ENCODE peak calls at places on chromosomes 11 and 22, in four cellular contexts. V is nucleus accumbens, P is skeletal muscle cell, Q is neural crest cell. B is an unnamed sample.

GRCh38 chr11:30499940-30500339 is 86.2 kb downstream of the MPPED2 start:
- DNase-seq in Q (no peak), V (no peak), P (no peak), B (no peak)

GRCh38 chr11:67731583-67731982 is 57.2 kb upstream of the ALDH3B2 start:
- DNase-seq in P (no peak), V (no peak), Q (no peak), B (no peak)

GRCh38 chr22:27217154-27217553 is 559.8 kb downstream of the MIAT start:
- DNase-seq in V (no peak), Q (no peak), P (no peak), B (no peak)

GRCh38 chr22:43844560-43845545 is 17.5 kb downstream of the SULT4A1 start:
- DNase-seq in V (no peak), P (no peak), Q (no peak), B (no peak)

GRCh38 chr11:37572491-37573171 is 974.6 kb upstream of the RAG2 start:
- DNase-seq in P (no peak), Q (no peak), V (no peak), B (no peak)

GRCh38 chr11:127962416-127962815 is 624.9 kb downstream of the ETS1 start:
- DNase-seq in Q (no peak), V (no peak), P (no peak), B (peak)

GRCh38 chr11:46239801-46240061 is 37.7 kb upstream of the CREB3L1 start:
- DNase-seq in V (no peak), P (no peak), Q (no peak), B (peak)

GRCh38 chr22:35749808-35750207 is 32.1 kb downstream of the APOL5 start:
- DNase-seq in V (no peak), P (no peak), Q (no peak), B (no peak)

GRCh38 chr11:11641581-11641980 is 19.8 kb upstream of the GALNT18 start:
- DNase-seq in P (no peak), Q (no peak), V (no peak), B (no peak)

GRCh38 chr11:24705474-24705873 is 208.6 kb downstream of the LUZP2 start:
- DNase-seq in V (no peak), Q (no peak), P (no peak), B (no peak)

GRCh38 chr11:13126430-13126829 is 117.3 kb downstream of the RASSF10 start:
- DNase-seq in V (no peak), Q (no peak), P (peak), B (peak)

GRCh38 chr11:64697663-64698375 is 25.2 kb downstream of the NRXN2 start:
- DNase-seq in P (no peak), V (no peak), Q (no peak), B (no peak)

GRCh38 chr22:23184764-23185113 is 4.4 kb downstream of the BCR start:
- DNase-seq in V (no peak), P (no peak), Q (no peak), B (no peak)

GRCh38 chr11:78101073-78101472 is 21.4 kb upstream of the NDUFC2 start:
- DNase-seq in Q (no peak), P (no peak), V (no peak), B (peak)

GRCh38 chr11:122367809-122368231 is 251.8 kb upstream of the BLID start:
- DNase-seq in V (no peak), P (no peak), Q (no peak), B (peak)

GRCh38 chr11:11937957-11938356 is 70.5 kb downstream of the DKK3 start:
- DNase-seq in P (no peak), Q (no peak), V (no peak), B (no peak)

GRCh38 chr11:104146421-104146820 is 17.5 kb downstream of the PDGFD start:
- DNase-seq in V (no peak), Q (no peak), P (no peak), B (no peak)

GRCh38 chr22:45101828-45102227 is 61.9 kb upstream of the NUP50 start:
- DNase-seq in P (no peak), Q (peak), V (no peak), B (peak)

GRCh38 chr11:114147389-114148382 is 88.2 kb downstream of the ZBTB16 start:
- DNase-seq in P (no peak), Q (no peak), V (no peak), B (peak)

GRCh38 chr22:49788492-49788891 is 39.2 kb downstream of the BRD1 start:
- DNase-seq in V (no peak), P (no peak), Q (no peak), B (no peak)

GRCh38 chr22:23248583-23248982 is 68.3 kb downstream of the BCR start:
- DNase-seq in P (no peak), Q (no peak), V (no peak), B (peak)

GRCh38 chr11:624705-625635 is at the start of gene CDHR5:
- DNase-seq in Q (no peak), P (no peak), V (no peak), B (no peak)

GRCh38 chr22:25282671-25283561 is 63.5 kb downstream of the CRYBB2 start:
- DNase-seq in V (no peak), Q (peak), P (no peak), B (no peak)

GRCh38 chr11:724063-724732 is 18.2 kb downstream of the EPS8L2 start:
- DNase-seq in Q (no peak), V (no peak), P (no peak), B (no peak)

GRCh38 chr11:77188323-77188911 is 60.4 kb downstream of the MYO7A start:
- DNase-seq in Q (peak), V (peak), P (no peak), B (peak)

B was measured in adipocyte.